ENCODE peak calls at places on chromosomes 6 and 20, in five cellular contexts. M, Y, B, L and C are unnamed samples.

GRCh38 chr6:43990627-43991619 is 136.3 kb downstream of the MRPL14 start:
- DNase-seq in M (peak), Y (peak), B (no peak), L (peak), C (no peak)

GRCh38 chr6:30678964-30679726 is 6.3 kb upstream of the DHX16 start:
- DNase-seq in M (peak), Y (peak), B (peak), L (peak), C (peak)

GRCh38 chr6:52675372-52675771 is 4.5 kb downstream of the TMEM14A start:
- DNase-seq in M (no peak), Y (no peak), B (no peak), L (no peak), C (no peak)

GRCh38 chr6:154993026-154993425 is 2.1 kb upstream of the TIAM2 start:
- DNase-seq in M (no peak), Y (no peak), B (peak), L (peak), C (no peak)

GRCh38 chr6:31403283-31403989 is at the start of gene MICA:
- DNase-seq in M (peak), Y (peak), B (peak), L (peak), C (peak)

GRCh38 chr6:131348572-131348971 is 213.3 kb downstream of the AKAP7 start:
- DNase-seq in M (no peak), Y (no peak), B (no peak), L (no peak), C (no peak)

GRCh38 chr20:52103469-52103910 is 88.1 kb downstream of the ZFP64 start:
- DNase-seq in M (peak), Y (no peak), B (no peak), L (peak), C (peak)

GRCh38 chr6:70707893-70708292 is 40.2 kb downstream of the SMAP1 start:
- DNase-seq in M (no peak), Y (no peak), B (no peak), L (no peak), C (no peak)

GRCh38 chr6:93416575-93417420 is 2.6 kb downstream of the EPHA7 start:
- DNase-seq in M (peak), Y (peak), B (no peak), L (no peak), C (no peak)

GRCh38 chr6:80021131-80021530 is 16.7 kb downstream of the TTK start:
- DNase-seq in M (no peak), Y (no peak), B (no peak), L (no peak), C (no peak)

GRCh38 chr6:34027445-34027936 is 118.4 kb downstream of the GRM4 start:
- DNase-seq in M (peak), Y (no peak), B (peak), L (peak), C (peak)

GRCh38 chr6:33187809-33188208 is 4.5 kb downstream of the COL11A2 start:
- DNase-seq in M (no peak), Y (no peak), B (no peak), L (no peak), C (no peak)

GRCh38 chr6:168166627-168167026 is 87.6 kb upstream of the FRMD1 start:
- DNase-seq in M (no peak), Y (no peak), B (no peak), L (no peak), C (no peak)

GRCh38 chr6:45148278-45148677 is 179.9 kb upstream of the RUNX2 start:
- DNase-seq in M (peak), Y (no peak), B (no peak), L (peak), C (no peak)

GRCh38 chr6:113495521-113495920 is 361.6 kb upstream of the MARCKS start:
- DNase-seq in M (peak), Y (no peak), B (no peak), L (peak), C (peak)

GRCh38 chr20:35003211-35004031 is 47.8 kb downstream of the MYH7B start:
- DNase-seq in M (no peak), Y (peak), B (no peak), L (no peak), C (no peak)

GRCh38 chr20:23622839-23623343 is 14.9 kb downstream of the CST3 start:
- DNase-seq in M (peak), Y (peak), B (peak), L (peak), C (peak)

GRCh38 chr6:75880305-75880704 is 131.3 kb downstream of the MYO6 start:
- DNase-seq in M (no peak), Y (no peak), B (no peak), L (no peak), C (no peak)

GRCh38 chr20:57061058-57061900 is 205.2 kb downstream of the BMP7 start:
- DNase-seq in M (peak), Y (no peak), B (no peak), L (peak), C (no peak)

GRCh38 chr6:33314943-33315752 is 1.3 kb upstream of the TAPBP start:
- DNase-seq in M (peak), Y (peak), B (peak), L (no peak), C (no peak)

GRCh38 chr6:144534123-144534676 is 249.1 kb downstream of the UTRN start:
- DNase-seq in M (no peak), Y (no peak), B (no peak), L (peak), C (no peak)

GRCh38 chr20:54356726-54357235 is 118.6 kb upstream of the DOK5 start:
- DNase-seq in M (no peak), Y (no peak), B (no peak), L (peak), C (no peak)

GRCh38 chr6:52536424-52536916 is 40.4 kb downstream of the TRAM2 start:
- DNase-seq in M (no peak), Y (no peak), B (no peak), L (no peak), C (no peak)

GRCh38 chr20:58891076-58891685 is 38.7 kb downstream of the GNAS start:
- DNase-seq in M (peak), Y (peak), B (peak), L (peak), C (peak)

GRCh38 chr6:141548969-141549368 is 583.8 kb upstream of the GJE1 start:
- DNase-seq in M (peak), Y (no peak), B (no peak), L (peak), C (no peak)

GRCh38 chr20:19903168-19903676 is 113.9 kb upstream of the NAA20 start:
- DNase-seq in M (peak), Y (peak), B (peak), L (peak), C (no peak)

GRCh38 chr6:90676516-90676915 is 89.6 kb upstream of the MAP3K7 start:
- DNase-seq in M (no peak), Y (no peak), B (no peak), L (no peak), C (no peak)

GRCh38 chr6:44061375-44062104 is 65.7 kb downstream of the MRPL14 start:
- DNase-seq in M (no peak), Y (no peak), B (no peak), L (peak), C (peak)

GRCh38 chr6:75386050-75386770 is 101.6 kb upstream of the TMEM30A start:
- DNase-seq in M (no peak), Y (no peak), B (no peak), L (peak), C (peak)

GRCh38 chr6:49453221-49453620 is 9.8 kb downstream of the MMUT start:
- DNase-seq in M (peak), Y (no peak), B (no peak), L (no peak), C (no peak)

GRCh38 chr6:52572536-52572935 is 4.3 kb downstream of the TRAM2 start:
- DNase-seq in M (no peak), Y (no peak), B (no peak), L (no peak), C (no peak)

GRCh38 chr20:62712606-62713005 is 4.0 kb downstream of the NTSR1 start:
- DNase-seq in M (no peak), Y (no peak), B (no peak), L (no peak), C (no peak)

GRCh38 chr6:121520337-121521163 is 85.1 kb downstream of the GJA1 start:
- DNase-seq in M (peak), Y (no peak), B (no peak), L (peak), C (peak)

GRCh38 chr20:58174708-58175287 is 53.7 kb downstream of the ANKRD60 start:
- DNase-seq in M (no peak), Y (peak), B (no peak), L (peak), C (no peak)

GRCh38 chr6:169251822-169252804 is 1.5 kb downstream of the THBS2 start:
- DNase-seq in M (no peak), Y (no peak), B (peak), L (no peak), C (no peak)

GRCh38 chr20:24577271-24577909 is 108.0 kb downstream of the SYNDIG1 start:
- DNase-seq in M (no peak), Y (no peak), B (no peak), L (no peak), C (no peak)

GRCh38 chr6:107634147-107635057 is 144.5 kb downstream of the SOBP start:
- DNase-seq in M (no peak), Y (no peak), B (no peak), L (no peak), C (no peak)

GRCh38 chr20:39349240-39349639 is 387.1 kb downstream of the DHX35 start:
- DNase-seq in M (no peak), Y (no peak), B (no peak), L (no peak), C (no peak)

GRCh38 chr6:74851598-74851997 is 354.3 kb downstream of the COL12A1 start:
- DNase-seq in M (peak), Y (no peak), B (no peak), L (peak), C (peak)

GRCh38 chr20:46558511-46558959 is 8.1 kb upstream of the OCSTAMP start:
- DNase-seq in M (peak), Y (no peak), B (peak), L (peak), C (peak)

GRCh38 chr20:46554850-46555249 is 4.4 kb upstream of the OCSTAMP start:
- DNase-seq in M (no peak), Y (no peak), B (no peak), L (no peak), C (no peak)

GRCh38 chr20:46552460-46553420 is 2.3 kb upstream of the OCSTAMP start:
- DNase-seq in M (no peak), Y (no peak), B (no peak), L (no peak), C (no peak)

GRCh38 chr20:46557231-46557956 is 6.9 kb upstream of the OCSTAMP start:
- DNase-seq in M (peak), Y (no peak), B (no peak), L (peak), C (peak)

DNA sequence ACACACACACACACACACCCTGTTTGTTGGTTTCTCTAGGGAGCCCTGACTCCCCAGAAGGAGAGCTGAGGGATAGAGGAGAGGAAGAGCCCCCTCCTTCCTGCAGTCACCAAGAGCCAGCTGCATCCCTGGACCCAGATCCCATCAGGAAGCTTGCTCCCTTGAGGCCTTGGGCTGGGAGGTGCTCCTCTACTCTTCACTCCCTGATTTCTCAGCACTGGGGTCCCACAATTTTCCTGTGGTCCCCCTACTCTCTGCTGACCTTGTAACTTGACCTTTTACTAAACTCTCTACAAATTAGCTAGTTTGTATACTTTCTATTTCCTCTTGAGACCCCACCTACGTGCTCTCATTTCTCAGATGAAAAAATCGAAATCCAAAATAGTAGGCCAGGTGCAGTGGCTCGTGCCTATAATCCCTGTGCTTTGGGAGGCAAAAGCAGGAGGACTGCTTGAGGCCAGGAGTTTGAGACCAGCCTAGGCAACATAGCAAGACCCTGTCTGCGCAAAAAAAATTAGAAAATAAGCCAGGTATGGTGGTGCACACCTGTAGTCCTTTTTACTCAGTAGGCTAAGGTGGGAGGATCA is 5.0 kb upstream of the OCSTAMP start:
- DNase-seq in M (no peak), Y (no peak), B (no peak), L (no peak), C (no peak)
- TF ChIP-seq CTCF in M (no peak), Y (no peak), B (no peak), L (no peak), C (no peak)

GRCh38 chr20:16368645-16369292 is 204.5 kb downstream of the KIF16B start:
- DNase-seq in M (no peak), Y (no peak), B (no peak), L (peak), C (no peak)
- TF ChIP-seq CTCF in M (no peak), Y (no peak), B (no peak), L (no peak), C (no peak)

GRCh38 chr6:46903175-46903574 is 18.6 kb downstream of the ADGRF5 start:
- DNase-seq in M (no peak), Y (no peak), B (no peak), L (no peak), C (no peak)
- TF ChIP-seq CTCF in M (no peak), Y (no peak), B (no peak), L (no peak), C (no peak)

DNA sequence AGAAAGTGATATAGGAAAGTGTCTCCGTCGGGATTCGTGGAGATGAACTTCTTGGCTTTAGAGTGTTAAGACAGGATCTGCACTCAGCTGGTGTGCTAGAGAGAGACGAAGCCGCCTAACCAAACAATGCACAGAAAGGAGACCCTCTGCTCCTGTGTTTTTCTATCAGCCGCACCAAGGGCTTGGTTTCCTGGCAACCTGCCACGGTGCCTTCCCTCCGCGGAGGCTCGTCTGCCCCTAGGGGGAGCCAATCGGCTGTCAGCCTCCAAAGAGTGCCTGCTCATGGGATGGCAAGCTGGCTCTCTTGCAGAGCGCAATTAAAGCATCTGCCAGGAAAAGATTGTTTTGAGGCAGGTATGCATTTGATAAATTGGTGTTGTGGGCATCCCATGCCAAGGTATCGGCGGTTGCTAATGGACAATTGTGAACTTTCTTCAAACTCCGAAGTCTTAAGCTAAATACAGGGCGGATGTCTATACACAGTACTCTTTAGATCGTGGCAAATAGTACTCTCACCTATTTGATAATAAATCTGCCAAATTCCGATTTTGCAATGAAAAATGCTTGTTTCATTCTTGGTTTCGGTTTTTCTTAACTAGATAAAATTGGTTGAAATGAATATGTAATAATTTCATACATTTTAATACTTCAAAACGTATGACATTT is 603.3 kb downstream of the RNF144B start:
- DNase-seq in M (peak), Y (peak), B (peak), L (peak), C (peak)
- TF ChIP-seq CTCF in M (peak), Y (peak), B (no peak), L (peak), C (peak)

DNA sequence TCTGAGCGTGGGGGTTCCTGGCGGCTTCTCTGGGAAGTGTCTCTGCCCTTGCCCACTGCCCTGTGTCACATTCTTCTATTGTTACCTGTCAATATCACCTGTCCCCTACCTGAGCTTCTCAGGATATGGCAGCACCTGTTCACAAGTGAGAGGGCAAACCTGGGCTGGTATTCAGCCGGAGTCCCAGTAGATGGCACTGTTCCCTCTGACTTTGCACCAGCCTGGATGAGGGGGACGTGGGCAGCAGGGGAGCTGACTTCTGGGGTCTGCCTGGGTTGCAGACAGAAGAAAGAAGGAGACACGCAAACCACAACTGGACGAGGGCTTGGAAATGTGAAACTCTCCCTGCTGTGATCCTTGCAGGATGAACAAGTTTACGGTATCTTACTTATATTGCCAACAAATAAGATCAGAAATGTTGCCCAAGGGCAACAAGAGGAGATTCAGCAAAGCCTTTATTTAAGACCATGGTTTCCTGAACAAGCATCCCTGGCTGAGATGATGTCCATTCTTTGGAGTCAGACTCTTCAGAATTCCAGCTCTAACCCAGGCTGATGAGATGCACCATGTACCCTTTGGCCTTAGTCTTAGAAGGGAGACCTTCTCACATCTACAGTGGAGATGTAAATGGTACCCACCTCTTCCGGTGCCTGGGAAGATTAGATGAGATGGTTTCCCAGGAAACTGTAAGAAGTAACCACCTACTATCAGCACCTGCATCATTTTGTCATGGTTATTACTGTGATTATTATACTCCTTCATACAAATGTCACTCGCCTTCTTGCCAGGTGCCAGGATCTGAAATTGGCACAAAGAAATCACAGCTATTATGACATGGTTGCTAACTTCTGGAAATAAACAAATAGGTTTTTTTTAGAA is 400.0 kb upstream of the CDH4 start:
- DNase-seq in M (no peak), Y (no peak), B (no peak), L (no peak), C (no peak)
- TF ChIP-seq CTCF in M (peak), Y (peak), B (no peak), L (peak), C (peak)

DNA sequence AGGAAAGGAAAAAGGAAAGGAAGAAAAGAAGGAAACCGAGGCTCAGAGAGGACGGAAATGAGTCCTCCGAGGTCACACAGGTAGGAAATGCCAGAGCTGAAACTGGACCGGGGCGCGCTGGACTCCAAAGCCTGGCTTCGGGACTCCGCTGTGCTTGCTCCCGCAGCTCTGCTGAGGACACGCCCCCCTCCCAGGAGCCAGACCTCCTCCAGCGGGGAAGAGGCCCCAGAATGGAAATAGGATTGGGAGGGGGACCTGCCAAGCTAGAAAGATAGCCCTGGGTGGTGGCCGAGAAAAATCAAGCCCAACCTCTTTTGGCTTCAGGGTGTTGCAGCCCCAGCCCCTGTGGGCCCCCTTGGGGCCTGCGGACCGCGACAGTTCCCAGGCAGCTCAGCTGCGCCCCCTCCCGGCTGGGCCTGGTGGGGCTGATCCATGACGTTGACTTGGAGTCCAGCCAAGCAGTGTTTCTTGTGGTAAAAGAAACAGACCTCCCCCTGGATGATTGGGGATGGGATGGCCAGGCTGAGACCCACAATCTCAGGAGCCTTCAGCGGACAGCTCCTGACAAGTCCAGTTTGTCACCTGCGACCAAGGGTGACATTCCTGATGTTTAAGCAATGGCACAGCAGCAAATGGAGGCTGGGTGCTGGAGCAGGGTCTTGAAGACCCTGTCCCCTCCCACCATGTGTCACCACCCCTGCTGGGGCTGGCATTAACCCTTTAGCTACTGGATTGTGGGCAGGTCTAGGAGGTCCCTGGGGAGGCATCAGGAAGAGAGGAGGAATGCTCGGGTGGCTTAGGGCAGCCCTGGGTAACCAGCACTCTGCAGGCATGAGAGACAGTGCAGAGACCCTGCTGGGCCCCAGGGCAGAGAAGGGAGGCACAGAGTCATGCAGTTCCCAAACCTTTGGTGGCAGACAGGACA is 55.4 kb downstream of the RIPOR3 start:
- DNase-seq in M (peak), Y (peak), B (peak), L (peak), C (no peak)
- TF ChIP-seq CTCF in M (peak), Y (peak), B (no peak), L (peak), C (peak)

GRCh38 chr6:73264446-73264845 is 1.4 kb upstream of the KHDC1 start:
- DNase-seq in M (no peak), Y (no peak), B (no peak), L (no peak), C (no peak)
- TF ChIP-seq CTCF in M (no peak), Y (no peak), B (no peak), L (no peak), C (no peak)

GRCh38 chr6:7143161-7143974 is 35.6 kb downstream of the RREB1 start:
- DNase-seq in M (peak), Y (no peak), B (no peak), L (no peak), C (no peak)
- TF ChIP-seq CTCF in M (peak), Y (no peak), B (no peak), L (peak), C (no peak)